ENCODE peak calls at places on chromosomes 4 and X, in five cellular contexts. M is tibial artery, C is NCI-H2081, Q is H54, W is HT-29. H is an unnamed sample.

GRCh38 chr4:84492290-84492689 is 6.8 kb downstream of the NKX6-1 start:
- DNase-seq in M (no peak), W (no peak), Q (no peak), C (no peak), H (no peak)

GRCh38 chrX:43581888-43582539 is 74.1 kb upstream of the MAOA start:
- DNase-seq in Q (no peak), M (no peak), C (no peak), W (no peak), H (no peak)

GRCh38 chr4:102169345-102169744 is 175.9 kb downstream of the SLC39A8 start:
- DNase-seq in C (peak), M (no peak), Q (no peak), W (no peak), H (no peak)

GRCh38 chrX:68183612-68184214 is 249.6 kb downstream of the OPHN1 start:
- DNase-seq in Q (no peak), W (peak), M (no peak), C (no peak), H (no peak)

GRCh38 chr4:185394568-185395254 is 1.0 kb downstream of the LRP2BP start:
- DNase-seq in Q (no peak), C (no peak), W (no peak), M (no peak), H (no peak)

GRCh38 chrX:135345328-135345645 is 36.0 kb downstream of the ETDC start:
- DNase-seq in C (peak), W (peak), M (peak), Q (no peak), H (peak)

GRCh38 chrX:12956704-12957541 is 18.0 kb upstream of the TMSB4X start:
- DNase-seq in M (no peak), Q (no peak), C (no peak), W (peak), H (no peak)

GRCh38 chr4:985123-985830 is 1.6 kb upstream of the IDUA start:
- DNase-seq in C (no peak), W (peak), Q (no peak), M (no peak), H (no peak)

GRCh38 chr4:138562544-138562961 is 320.4 kb upstream of the SLC7A11 start:
- DNase-seq in C (no peak), W (no peak), M (no peak), Q (no peak), H (no peak)

GRCh38 chrX:128816919-128817318 is 706.4 kb downstream of the SMARCA1 start:
- DNase-seq in Q (peak), C (peak), M (no peak), W (peak), H (no peak)

GRCh38 chr4:101271516-101271915 is 75.8 kb downstream of the PPP3CA start:
- DNase-seq in W (no peak), Q (no peak), C (no peak), M (no peak), H (no peak)